ENCODE peak calls at places on chromosomes 12 and 14, in nine cellular contexts. Y, D, L, F, G, W, K, V and U are unnamed samples.

GRCh38 chr12:119176267-119177055 is 2.3 kb upstream of the HSPB8 start:
- DNase-seq in Y (no peak), D (peak; percentile 81), L (peak; percentile 79), F (peak; percentile 95), G (no peak), W (peak; percentile 71), K (peak; percentile 91), V (peak; percentile 93), U (no peak)

GRCh38 chr12:49057888-49058287 is 2.7 kb downstream of the KMT2D start:
- DNase-seq in Y (no peak), D (no peak), L (no peak), F (no peak), G (no peak), W (peak; percentile 63), K (no peak), V (no peak), U (no peak)

GRCh38 chr12:6981152-6982052 is 10.7 kb downstream of the EMG1 start:
- DNase-seq in Y (no peak), D (no peak), L (no peak), F (no peak), G (no peak), W (no peak), K (no peak), V (no peak), U (no peak)

GRCh38 chr12:26113194-26113654 is 11.6 kb downstream of the BHLHE41 start:
- DNase-seq in Y (no peak), D (no peak), L (peak; percentile 50), F (peak; percentile 70), G (no peak), W (no peak), K (no peak), V (no peak), U (no peak)

GRCh38 chr12:65656156-65656885 is 168.0 kb upstream of the HMGA2 start:
- DNase-seq in Y (no peak), D (no peak), L (no peak), F (no peak), G (no peak), W (no peak), K (no peak), V (peak; percentile 40), U (no peak)

GRCh38 chr12:65414526-65414925 is 136.0 kb downstream of the MSRB3 start:
- DNase-seq in Y (no peak), D (no peak), L (no peak), F (no peak), G (no peak), W (no peak), K (no peak), V (peak; percentile 57), U (no peak)

GRCh38 chr14:98984719-98985041 is 287.3 kb downstream of the BCL11B start:
- DNase-seq in Y (peak; percentile 54), D (peak; percentile 45), L (no peak), F (no peak), G (no peak), W (no peak), K (peak; percentile 79), V (no peak), U (peak; percentile 63)

GRCh38 chr12:123813349-123813748 is 51.2 kb downstream of the DNAH10 start:
- DNase-seq in Y (no peak), D (no peak), L (no peak), F (no peak), G (no peak), W (no peak), K (no peak), V (peak; percentile 31), U (no peak)

GRCh38 chr12:64080319-64081008 is 141.6 kb downstream of the KICS2 start:
- DNase-seq in Y (no peak), D (peak; percentile 52), L (no peak), F (no peak), G (no peak), W (no peak), K (peak; percentile 33), V (no peak), U (no peak)

GRCh38 chr14:73102806-73103497 is 33.4 kb upstream of the PSEN1 start:
- DNase-seq in Y (no peak), D (no peak), L (no peak), F (no peak), G (no peak), W (no peak), K (no peak), V (no peak), U (no peak)

GRCh38 chr12:14775652-14776020 is 27.6 kb downstream of the WBP11 start:
- DNase-seq in Y (no peak), D (no peak), L (peak; percentile 42), F (no peak), G (no peak), W (no peak), K (no peak), V (peak; percentile 38), U (no peak)

GRCh38 chr12:113091506-113091905 is 35.0 kb downstream of the DTX1 start:
- DNase-seq in Y (no peak), D (no peak), L (no peak), F (no peak), G (no peak), W (no peak), K (no peak), V (no peak), U (no peak)

GRCh38 chr12:115349711-115350110 is 665.7 kb upstream of the TBX3 start:
- DNase-seq in Y (no peak), D (no peak), L (no peak), F (no peak), G (no peak), W (no peak), K (no peak), V (no peak), U (no peak)

GRCh38 chr12:89179983-89180382 is 172.3 kb downstream of the DUSP6 start:
- DNase-seq in Y (no peak), D (peak; percentile 15), L (no peak), F (peak; percentile 49), G (peak; percentile 71), W (peak; percentile 75), K (no peak), V (peak; percentile 85), U (no peak)

GRCh38 chr12:10098762-10099161 is at the start of gene CLEC1A:
- DNase-seq in Y (no peak), D (no peak), L (no peak), F (no peak), G (no peak), W (no peak), K (peak; percentile 77), V (no peak), U (no peak)

GRCh38 chr12:131229426-131230339 is 276.0 kb downstream of the ADGRD1 start:
- DNase-seq in Y (no peak), D (no peak), L (no peak), F (no peak), G (peak; percentile 84), W (no peak), K (peak; percentile 97), V (no peak), U (no peak)

GRCh38 chr12:23141335-23141734 is 516.4 kb downstream of the ETNK1 start:
- DNase-seq in Y (no peak), D (no peak), L (no peak), F (no peak), G (no peak), W (no peak), K (no peak), V (no peak), U (no peak)